ENCODE peak calls at places on chromosomes 16 and 17, in five cellular contexts. One of them, this sample, is unnamed.

GRCh38 chr16:88606146-88606757 is 32.1 kb upstream of the IL17C start:
- DNase-seq in GM12865: no peak
- DNase-seq in GM03348: no peak
- DNase-seq in ACHN: peak
- DNase-seq in effector memory CD4-positive, alpha-beta T cell: no peak
- DNase-seq in this sample: no peak

GRCh38 chr16:5025171-5025632 is 8.5 kb downstream of the NAGPA start:
- DNase-seq in ACHN: peak
- DNase-seq in GM03348: no peak
- DNase-seq in GM12865: peak
- DNase-seq in effector memory CD4-positive, alpha-beta T cell: no peak
- DNase-seq in this sample: no peak

GRCh38 chr17:67461228-67461780 is 84.2 kb downstream of the PITPNC1 start:
- DNase-seq in ACHN: no peak
- DNase-seq in effector memory CD4-positive, alpha-beta T cell: no peak
- DNase-seq in GM03348: no peak
- DNase-seq in GM12865: no peak
- DNase-seq in this sample: no peak

GRCh38 chr17:60381958-60382357 is 10.0 kb downstream of the USP32 start:
- DNase-seq in ACHN: no peak
- DNase-seq in GM12865: no peak
- DNase-seq in GM03348: no peak
- DNase-seq in effector memory CD4-positive, alpha-beta T cell: no peak
- DNase-seq in this sample: no peak

GRCh38 chr16:49158029-49158642 is 123.5 kb downstream of the CBLN1 start:
- DNase-seq in ACHN: peak
- DNase-seq in GM03348: no peak
- DNase-seq in GM12865: peak
- DNase-seq in effector memory CD4-positive, alpha-beta T cell: no peak
- DNase-seq in this sample: no peak

GRCh38 chr17:13888043-13888442 is 181.3 kb upstream of the COX10 start:
- DNase-seq in GM03348: peak
- DNase-seq in effector memory CD4-positive, alpha-beta T cell: no peak
- DNase-seq in ACHN: no peak
- DNase-seq in GM12865: no peak
- DNase-seq in this sample: no peak

GRCh38 chr17:80119271-80119791 is 17.9 kb downstream of the GAA start:
- DNase-seq in GM03348: no peak
- DNase-seq in GM12865: no peak
- DNase-seq in effector memory CD4-positive, alpha-beta T cell: no peak
- DNase-seq in ACHN: no peak
- DNase-seq in this sample: no peak

GRCh38 chr17:2017274-2017941 is 7.7 kb downstream of the RTN4RL1 start:
- DNase-seq in GM03348: no peak
- DNase-seq in ACHN: no peak
- DNase-seq in GM12865: peak
- DNase-seq in effector memory CD4-positive, alpha-beta T cell: no peak
- DNase-seq in this sample: no peak

GRCh38 chr17:12022310-12022709 is 1.6 kb downstream of the MAP2K4 start:
- DNase-seq in ACHN: no peak
- DNase-seq in effector memory CD4-positive, alpha-beta T cell: no peak
- DNase-seq in GM03348: no peak
- DNase-seq in GM12865: no peak
- DNase-seq in this sample: no peak

GRCh38 chr16:76222087-76222486 is 55.1 kb upstream of the CNTNAP4 start:
- DNase-seq in ACHN: no peak
- DNase-seq in GM03348: no peak
- DNase-seq in GM12865: no peak
- DNase-seq in effector memory CD4-positive, alpha-beta T cell: no peak
- DNase-seq in this sample: no peak

GRCh38 chr17:45225051-45225700 is 3.5 kb downstream of the FMNL1 start:
- DNase-seq in GM12865: peak
- DNase-seq in GM03348: no peak
- DNase-seq in effector memory CD4-positive, alpha-beta T cell: no peak
- DNase-seq in ACHN: peak
- DNase-seq in this sample: no peak

GRCh38 chr17:56815711-56816110 is 18.0 kb downstream of the C17orf67 start:
- DNase-seq in ACHN: no peak
- DNase-seq in GM12865: no peak
- DNase-seq in GM03348: no peak
- DNase-seq in effector memory CD4-positive, alpha-beta T cell: no peak
- DNase-seq in this sample: no peak

GRCh38 chr17:41868568-41868967 is 3.3 kb upstream of the KLHL11 start:
- DNase-seq in GM12865: no peak
- DNase-seq in GM03348: no peak
- DNase-seq in effector memory CD4-positive, alpha-beta T cell: no peak
- DNase-seq in ACHN: no peak
- DNase-seq in this sample: no peak

GRCh38 chr17:7714721-7715594 is 2.6 kb upstream of the DNAH2 start:
- DNase-seq in ACHN: no peak
- DNase-seq in GM12865: no peak
- DNase-seq in GM03348: no peak
- DNase-seq in effector memory CD4-positive, alpha-beta T cell: no peak
- DNase-seq in this sample: no peak

GRCh38 chr16:85389679-85390470 is 223.2 kb upstream of the GSE1 start:
- DNase-seq in GM12865: no peak
- DNase-seq in effector memory CD4-positive, alpha-beta T cell: no peak
- DNase-seq in ACHN: no peak
- DNase-seq in GM03348: no peak
- DNase-seq in this sample: no peak

GRCh38 chr16:50227120-50227519 is 39.2 kb upstream of the ADCY7 start:
- DNase-seq in GM12865: no peak
- DNase-seq in effector memory CD4-positive, alpha-beta T cell: no peak
- DNase-seq in ACHN: no peak
- DNase-seq in GM03348: no peak
- DNase-seq in this sample: no peak

GRCh38 chr17:72985882-72986720 is 106.4 kb downstream of the SLC39A11 start:
- DNase-seq in GM03348: peak
- DNase-seq in effector memory CD4-positive, alpha-beta T cell: peak
- DNase-seq in GM12865: peak
- DNase-seq in ACHN: peak
- DNase-seq in this sample: no peak

GRCh38 chr16:68362952-68363846 is 52.4 kb downstream of the PRMT7 start:
- DNase-seq in GM12865: no peak
- DNase-seq in effector memory CD4-positive, alpha-beta T cell: no peak
- DNase-seq in ACHN: no peak
- DNase-seq in GM03348: no peak
- DNase-seq in this sample: no peak

GRCh38 chr16:4207683-4208528 is 34.0 kb downstream of the SRL start:
- DNase-seq in effector memory CD4-positive, alpha-beta T cell: no peak
- DNase-seq in GM12865: no peak
- DNase-seq in ACHN: no peak
- DNase-seq in GM03348: no peak
- DNase-seq in this sample: no peak

GRCh38 chr17:29390856-29391631 is 881 bp downstream of the TAOK1 start:
- DNase-seq in ACHN: peak
- DNase-seq in effector memory CD4-positive, alpha-beta T cell: no peak
- DNase-seq in GM12865: peak
- DNase-seq in GM03348: peak
- DNase-seq in this sample: no peak

GRCh38 chr17:67718325-67718941 is 697 bp downstream of the NOL11 start:
- DNase-seq in effector memory CD4-positive, alpha-beta T cell: no peak
- DNase-seq in GM03348: peak
- DNase-seq in GM12865: peak
- DNase-seq in ACHN: peak
- DNase-seq in this sample: no peak

GRCh38 chr16:89598199-89598598 is 15.2 kb upstream of the DPEP1 start:
- DNase-seq in ACHN: peak
- DNase-seq in GM12865: peak
- DNase-seq in GM03348: peak
- DNase-seq in effector memory CD4-positive, alpha-beta T cell: no peak
- DNase-seq in this sample: no peak

GRCh38 chr17:31787857-31788570 is 71.0 kb downstream of the COPRS start:
- DNase-seq in effector memory CD4-positive, alpha-beta T cell: no peak
- DNase-seq in GM03348: peak
- DNase-seq in GM12865: no peak
- DNase-seq in ACHN: peak
- DNase-seq in this sample: peak

GRCh38 chr17:59425085-59425901 is 93.8 kb downstream of the YPEL2 start:
- DNase-seq in effector memory CD4-positive, alpha-beta T cell: no peak
- DNase-seq in ACHN: no peak
- DNase-seq in GM03348: peak
- DNase-seq in GM12865: no peak
- DNase-seq in this sample: no peak

GRCh38 chr17:1091885-1092284 is 87.9 kb downstream of the ABR start:
- DNase-seq in ACHN: no peak
- DNase-seq in GM03348: no peak
- DNase-seq in GM12865: no peak
- DNase-seq in effector memory CD4-positive, alpha-beta T cell: no peak
- DNase-seq in this sample: no peak

GRCh38 chr17:81523139-81524062 is 4.8 kb upstream of the FSCN2 start:
- DNase-seq in effector memory CD4-positive, alpha-beta T cell: no peak
- DNase-seq in GM03348: peak
- DNase-seq in ACHN: peak
- DNase-seq in GM12865: peak
- DNase-seq in this sample: no peak

GRCh38 chr17:18093616-18094408 is 6.1 kb downstream of the DRG2 start:
- DNase-seq in GM03348: peak
- DNase-seq in effector memory CD4-positive, alpha-beta T cell: no peak
- DNase-seq in GM12865: no peak
- DNase-seq in ACHN: peak
- DNase-seq in this sample: no peak

GRCh38 chr16:12899529-12900168 is 1.7 kb upstream of the SHISA9 start:
- DNase-seq in GM03348: no peak
- DNase-seq in effector memory CD4-positive, alpha-beta T cell: no peak
- DNase-seq in GM12865: no peak
- DNase-seq in ACHN: no peak
- DNase-seq in this sample: no peak

GRCh38 chr16:5678371-5678770 is 580.8 kb upstream of the EEF2KMT start:
- DNase-seq in GM03348: no peak
- DNase-seq in effector memory CD4-positive, alpha-beta T cell: no peak
- DNase-seq in GM12865: no peak
- DNase-seq in ACHN: peak
- DNase-seq in this sample: no peak

GRCh38 chr17:63675607-63676539 is 24.1 kb downstream of the LIMD2 start:
- DNase-seq in GM12865: no peak
- DNase-seq in GM03348: peak
- DNase-seq in effector memory CD4-positive, alpha-beta T cell: no peak
- DNase-seq in ACHN: peak
- DNase-seq in this sample: no peak

GRCh38 chr17:32956240-32956970 is 28.5 kb downstream of the TMEM98 start:
- DNase-seq in GM03348: no peak
- DNase-seq in ACHN: no peak
- DNase-seq in GM12865: no peak
- DNase-seq in effector memory CD4-positive, alpha-beta T cell: no peak
- DNase-seq in this sample: no peak

GRCh38 chr17:44071198-44071520 is 624 bp downstream of the G6PC3 start:
- DNase-seq in ACHN: no peak
- DNase-seq in GM03348: peak
- DNase-seq in effector memory CD4-positive, alpha-beta T cell: no peak
- DNase-seq in GM12865: no peak
- DNase-seq in this sample: no peak

GRCh38 chr16:75317101-75317522 is 65.7 kb upstream of the BCAR1 start:
- DNase-seq in GM12865: peak
- DNase-seq in ACHN: no peak
- DNase-seq in effector memory CD4-positive, alpha-beta T cell: no peak
- DNase-seq in GM03348: no peak
- DNase-seq in this sample: no peak

GRCh38 chr16:80197790-80198201 is 343.0 kb upstream of the DYNLRB2 start:
- DNase-seq in ACHN: peak
- DNase-seq in effector memory CD4-positive, alpha-beta T cell: no peak
- DNase-seq in GM03348: peak
- DNase-seq in GM12865: no peak
- DNase-seq in this sample: no peak

This sample was measured in omental fat pad.